ENCODE peak calls at places on chromosomes 4 and X, in six cellular contexts. One of them, this sample, is unnamed.

GRCh38 chr4:151407466-151408379 is 1.3 kb upstream of the FHIP1A start:
- DNase-seq in stomach: peak
- DNase-seq in WTC11: peak
- DNase-seq in adrenal gland: peak
- DNase-seq in right atrium auricular region: no peak
- DNase-seq in kidney: peak
- DNase-seq in this sample: peak

GRCh38 chrX:113473418-113473817 is 632.8 kb upstream of the AMOT start:
- DNase-seq in stomach: no peak
- DNase-seq in WTC11: no peak
- DNase-seq in adrenal gland: no peak
- DNase-seq in right atrium auricular region: no peak
- DNase-seq in kidney: no peak
- DNase-seq in this sample: no peak

GRCh38 chr4:8886625-8887406 is 15.2 kb upstream of the HMX1 start:
- DNase-seq in stomach: no peak
- DNase-seq in WTC11: no peak
- DNase-seq in adrenal gland: no peak
- DNase-seq in right atrium auricular region: no peak
- DNase-seq in kidney: no peak
- DNase-seq in this sample: no peak

GRCh38 chrX:108439434-108439883 is at the start of gene COL4A5:
- DNase-seq in stomach: peak
- DNase-seq in WTC11: peak
- DNase-seq in adrenal gland: peak
- DNase-seq in right atrium auricular region: no peak
- DNase-seq in kidney: no peak
- DNase-seq in this sample: peak

GRCh38 chrX:16822723-16823122 is 36.5 kb downstream of the TXLNG start:
- DNase-seq in stomach: no peak
- DNase-seq in WTC11: no peak
- DNase-seq in adrenal gland: no peak
- DNase-seq in right atrium auricular region: no peak
- DNase-seq in kidney: no peak
- DNase-seq in this sample: no peak

GRCh38 chr4:104015680-104016079 is 295.9 kb upstream of the TACR3 start:
- DNase-seq in stomach: no peak
- DNase-seq in WTC11: no peak
- DNase-seq in adrenal gland: no peak
- DNase-seq in right atrium auricular region: no peak
- DNase-seq in kidney: no peak
- DNase-seq in this sample: no peak

GRCh38 chr4:4791299-4791798 is 68.1 kb upstream of the MSX1 start:
- DNase-seq in stomach: no peak
- DNase-seq in WTC11: peak
- DNase-seq in adrenal gland: no peak
- DNase-seq in right atrium auricular region: no peak
- DNase-seq in kidney: no peak
- DNase-seq in this sample: no peak

GRCh38 chr4:67122029-67122428 is 423.3 kb downstream of the CENPC start:
- DNase-seq in stomach: no peak
- DNase-seq in WTC11: no peak
- DNase-seq in adrenal gland: no peak
- DNase-seq in right atrium auricular region: no peak
- DNase-seq in kidney: no peak
- DNase-seq in this sample: no peak

GRCh38 chr4:85783483-85783882 is 308.5 kb downstream of the ARHGAP24 start:
- DNase-seq in stomach: no peak
- DNase-seq in WTC11: no peak
- DNase-seq in adrenal gland: no peak
- DNase-seq in right atrium auricular region: no peak
- DNase-seq in kidney: no peak
- DNase-seq in this sample: no peak

GRCh38 chr4:101211146-101211553 is 136.2 kb downstream of the PPP3CA start:
- DNase-seq in stomach: no peak
- DNase-seq in WTC11: no peak
- DNase-seq in adrenal gland: no peak
- DNase-seq in right atrium auricular region: no peak
- DNase-seq in kidney: no peak
- DNase-seq in this sample: no peak

GRCh38 chrX:127259742-127260141 is 440.2 kb downstream of the PRR32 start:
- DNase-seq in stomach: no peak
- DNase-seq in WTC11: no peak
- DNase-seq in adrenal gland: no peak
- DNase-seq in right atrium auricular region: no peak
- DNase-seq in kidney: no peak
- DNase-seq in this sample: no peak

GRCh38 chr4:120870279-120870673 is 52.2 kb downstream of the PRDM5 start:
- DNase-seq in stomach: no peak
- DNase-seq in WTC11: peak
- DNase-seq in adrenal gland: no peak
- DNase-seq in right atrium auricular region: no peak
- DNase-seq in kidney: no peak
- DNase-seq in this sample: no peak

GRCh38 chr4:120871173-120871572 is 51.4 kb downstream of the PRDM5 start:
- DNase-seq in stomach: no peak
- DNase-seq in WTC11: no peak
- DNase-seq in adrenal gland: no peak
- DNase-seq in right atrium auricular region: no peak
- DNase-seq in kidney: no peak
- DNase-seq in this sample: no peak

GRCh38 chr4:120877021-120877420 is 45.5 kb downstream of the PRDM5 start:
- DNase-seq in stomach: no peak
- DNase-seq in WTC11: no peak
- DNase-seq in adrenal gland: no peak
- DNase-seq in right atrium auricular region: no peak
- DNase-seq in kidney: no peak
- DNase-seq in this sample: no peak

GRCh38 chr4:120874792-120875774 is 47.4 kb downstream of the PRDM5 start:
- DNase-seq in stomach: no peak
- DNase-seq in WTC11: peak
- DNase-seq in adrenal gland: no peak
- DNase-seq in right atrium auricular region: no peak
- DNase-seq in kidney: no peak
- DNase-seq in this sample: no peak

DNA sequence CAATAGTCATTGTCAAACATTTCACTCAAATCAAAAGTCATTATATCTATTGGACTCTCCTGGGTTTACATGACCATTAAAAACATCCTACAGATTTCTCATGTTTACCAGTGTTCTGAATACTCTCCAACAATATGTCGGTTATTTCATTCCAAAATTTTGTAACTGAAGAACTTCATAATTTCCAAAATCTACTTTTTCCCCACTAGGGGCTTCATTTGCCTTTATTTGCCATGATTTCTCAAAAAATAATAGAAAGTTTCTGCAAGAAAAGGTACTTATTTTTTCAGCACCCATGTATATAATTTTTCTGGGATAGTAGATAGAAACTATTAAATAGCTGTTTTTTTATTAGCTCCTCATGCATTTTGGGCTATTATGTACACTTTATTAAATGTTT is 49.0 kb downstream of the PRDM5 start:
- DNase-seq in stomach: no peak
- DNase-seq in WTC11: no peak
- DNase-seq in adrenal gland: no peak
- DNase-seq in right atrium auricular region: no peak
- DNase-seq in kidney: no peak
- DNase-seq in this sample: no peak
- TF ChIP-seq CTCF in stomach: no peak
- TF ChIP-seq CTCF in WTC11: no peak
- TF ChIP-seq CTCF in adrenal gland: no peak
- TF ChIP-seq CTCF in right atrium auricular region: peak
- TF ChIP-seq CTCF in kidney: no peak
- TF ChIP-seq CTCF in this sample: no peak

DNA sequence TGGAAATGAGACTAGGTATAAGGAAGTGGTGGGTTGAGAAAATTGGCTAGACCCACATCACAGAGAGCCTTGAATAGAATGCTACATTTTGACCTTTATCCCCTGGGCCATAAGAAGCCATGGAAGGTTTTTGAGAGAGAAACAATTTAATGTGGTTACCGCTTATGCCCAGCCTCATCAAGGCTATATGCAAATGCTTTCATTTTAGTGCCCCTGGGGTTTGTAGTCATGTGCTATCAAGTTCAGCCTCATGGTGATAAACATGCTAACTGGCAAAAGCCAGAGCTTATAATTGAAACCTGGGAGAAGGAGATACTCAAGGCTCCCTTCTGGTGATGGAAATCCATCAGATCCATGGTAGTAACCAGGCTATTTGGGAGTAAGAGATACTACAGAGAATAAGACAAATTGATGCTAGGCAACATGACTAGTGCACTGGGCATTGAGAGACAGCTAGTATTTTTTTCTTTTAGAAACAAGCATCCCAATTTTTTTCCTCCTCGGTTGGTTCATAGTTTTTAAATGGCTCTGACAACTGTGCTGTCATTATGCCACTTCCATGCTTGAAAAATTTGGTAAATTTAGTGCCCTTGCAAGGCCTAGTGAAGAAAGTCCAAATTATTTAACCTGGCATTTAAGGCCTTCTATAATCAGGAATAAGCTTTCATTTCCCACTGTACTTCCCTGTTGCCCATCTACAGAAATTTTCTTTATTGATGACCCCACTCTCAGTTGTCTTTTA is 16.0 kb downstream of the VSIG4 start:
- DNase-seq in stomach: no peak
- DNase-seq in WTC11: no peak
- DNase-seq in adrenal gland: no peak
- DNase-seq in right atrium auricular region: no peak
- DNase-seq in kidney: no peak
- DNase-seq in this sample: no peak
- TF ChIP-seq CTCF in stomach: no peak
- TF ChIP-seq CTCF in WTC11: no peak
- TF ChIP-seq CTCF in adrenal gland: no peak
- TF ChIP-seq CTCF in right atrium auricular region: no peak
- TF ChIP-seq CTCF in kidney: no peak
- TF ChIP-seq CTCF in this sample: no peak

DNA sequence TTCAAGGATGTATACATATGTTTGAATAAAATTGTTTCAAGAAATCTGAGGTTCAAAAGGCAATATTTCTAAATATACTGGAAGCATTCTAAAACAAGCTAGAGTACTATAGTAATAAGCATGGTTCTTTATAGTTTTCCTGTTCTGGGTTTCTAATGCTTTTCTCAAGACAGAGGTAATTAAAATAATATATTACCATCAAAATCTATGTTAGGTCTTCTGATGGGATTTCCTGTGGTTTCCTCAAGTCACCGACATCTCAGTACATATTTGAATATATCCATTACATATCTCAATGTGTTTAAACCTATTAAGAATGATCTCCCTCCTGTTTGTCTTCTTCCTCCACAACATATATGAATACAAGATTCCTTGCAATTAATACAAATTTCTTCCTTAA is 25.6 kb downstream of the ARSJ start:
- DNase-seq in stomach: no peak
- DNase-seq in WTC11: no peak
- DNase-seq in adrenal gland: no peak
- DNase-seq in right atrium auricular region: no peak
- DNase-seq in kidney: no peak
- DNase-seq in this sample: no peak
- TF ChIP-seq CTCF in stomach: no peak
- TF ChIP-seq CTCF in WTC11: no peak
- TF ChIP-seq CTCF in adrenal gland: no peak
- TF ChIP-seq CTCF in right atrium auricular region: no peak
- TF ChIP-seq CTCF in kidney: no peak
- TF ChIP-seq CTCF in this sample: no peak

GRCh38 chr4:167452922-167453321 is 218.6 kb upstream of the SPOCK3 start:
- DNase-seq in stomach: no peak
- DNase-seq in WTC11: no peak
- DNase-seq in adrenal gland: no peak
- DNase-seq in right atrium auricular region: no peak
- DNase-seq in kidney: no peak
- DNase-seq in this sample: no peak
- TF ChIP-seq CTCF in stomach: no peak
- TF ChIP-seq CTCF in WTC11: no peak
- TF ChIP-seq CTCF in adrenal gland: no peak
- TF ChIP-seq CTCF in right atrium auricular region: no peak
- TF ChIP-seq CTCF in kidney: no peak
- TF ChIP-seq CTCF in this sample: no peak

GRCh38 chr4:79247695-79248394 is 78.0 kb downstream of the NAA11 start:
- DNase-seq in stomach: no peak
- DNase-seq in WTC11: no peak
- DNase-seq in adrenal gland: no peak
- DNase-seq in right atrium auricular region: no peak
- DNase-seq in kidney: peak
- DNase-seq in this sample: no peak

GRCh38 chr4:79237836-79238235 is 88.0 kb downstream of the NAA11 start:
- DNase-seq in stomach: no peak
- DNase-seq in WTC11: no peak
- DNase-seq in adrenal gland: no peak
- DNase-seq in right atrium auricular region: no peak
- DNase-seq in kidney: no peak
- DNase-seq in this sample: no peak

DNA sequence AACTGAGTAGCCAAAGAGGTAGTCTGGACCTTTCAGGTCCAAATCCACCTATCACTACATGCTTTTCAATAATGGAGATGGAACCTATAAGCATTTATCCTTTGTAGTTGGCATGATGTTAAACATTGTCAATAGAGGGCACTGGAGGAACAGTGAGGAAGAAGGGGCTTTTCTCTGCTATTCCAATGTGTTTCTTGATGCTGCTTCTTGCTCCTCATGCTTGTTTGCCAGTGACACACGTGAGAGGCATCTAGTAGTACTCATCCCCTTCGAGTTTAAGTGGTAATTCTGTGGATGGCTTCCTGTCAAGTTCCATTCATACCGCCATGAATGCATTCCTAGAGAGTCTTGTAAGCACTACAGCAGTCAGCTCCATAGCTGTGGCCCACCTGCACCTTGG is 84.0 kb downstream of the NAA11 start:
- DNase-seq in stomach: no peak
- DNase-seq in WTC11: no peak
- DNase-seq in adrenal gland: no peak
- DNase-seq in right atrium auricular region: no peak
- DNase-seq in kidney: peak
- DNase-seq in this sample: no peak
- TF ChIP-seq CTCF in stomach: no peak
- TF ChIP-seq CTCF in WTC11: peak
- TF ChIP-seq CTCF in adrenal gland: no peak
- TF ChIP-seq CTCF in right atrium auricular region: no peak
- TF ChIP-seq CTCF in kidney: peak
- TF ChIP-seq CTCF in this sample: no peak

GRCh38 chrX:5236096-5236495 is 992.6 kb downstream of the NLGN4X start:
- DNase-seq in stomach: no peak
- DNase-seq in WTC11: peak
- DNase-seq in adrenal gland: no peak
- DNase-seq in right atrium auricular region: no peak
- DNase-seq in kidney: no peak
- DNase-seq in this sample: no peak
- TF ChIP-seq CTCF in stomach: no peak
- TF ChIP-seq CTCF in WTC11: no peak
- TF ChIP-seq CTCF in adrenal gland: no peak
- TF ChIP-seq CTCF in right atrium auricular region: no peak
- TF ChIP-seq CTCF in kidney: no peak
- TF ChIP-seq CTCF in this sample: peak

GRCh38 chrX:9535101-9535500 is 70.2 kb downstream of the TBL1X start:
- DNase-seq in stomach: no peak
- DNase-seq in WTC11: no peak
- DNase-seq in adrenal gland: no peak
- DNase-seq in right atrium auricular region: no peak
- DNase-seq in kidney: no peak
- DNase-seq in this sample: no peak
- TF ChIP-seq CTCF in stomach: no peak
- TF ChIP-seq CTCF in WTC11: no peak
- TF ChIP-seq CTCF in adrenal gland: no peak
- TF ChIP-seq CTCF in right atrium auricular region: no peak
- TF ChIP-seq CTCF in kidney: no peak
- TF ChIP-seq CTCF in this sample: no peak

This sample was measured in nephron progenitor cell.